ENCODE peak calls at places on chromosomes 2 and 18, in six cellular contexts. One of them, this sample, is unnamed.

GRCh38 chr2:31138037-31138962 is at the start of gene GALNT14:
- DNase-seq in OCI-LY7: peak; percentile 87
- DNase-seq in endothelial cell: peak; percentile 84
- DNase-seq in Calu3: peak; percentile 93
- DNase-seq in NB4: no peak
- DNase-seq in fibroblast of lung: peak; percentile 19
- DNase-seq in this sample: no peak

GRCh38 chr2:19949071-19949470 is 40.8 kb downstream of the WDR35 start:
- DNase-seq in OCI-LY7: no peak
- DNase-seq in endothelial cell: no peak
- DNase-seq in Calu3: no peak
- DNase-seq in NB4: no peak
- DNase-seq in fibroblast of lung: peak; percentile 74
- DNase-seq in this sample: no peak

GRCh38 chr2:83747141-83747540 is 711.9 kb downstream of the SUCLG1 start:
- DNase-seq in OCI-LY7: no peak
- DNase-seq in endothelial cell: no peak
- DNase-seq in Calu3: no peak
- DNase-seq in NB4: no peak
- DNase-seq in fibroblast of lung: no peak
- DNase-seq in this sample: no peak

GRCh38 chr18:48802543-48803428 is 148.0 kb downstream of the SMAD7 start:
- DNase-seq in OCI-LY7: no peak
- DNase-seq in endothelial cell: no peak
- DNase-seq in Calu3: no peak
- DNase-seq in NB4: no peak
- DNase-seq in fibroblast of lung: no peak
- DNase-seq in this sample: peak; percentile 9

GRCh38 chr2:24875272-24875671 is 44.8 kb downstream of the ADCY3 start:
- DNase-seq in OCI-LY7: no peak
- DNase-seq in endothelial cell: no peak
- DNase-seq in Calu3: no peak
- DNase-seq in NB4: peak; percentile 69
- DNase-seq in fibroblast of lung: no peak
- DNase-seq in this sample: no peak

GRCh38 chr18:8480506-8481328 is 128.5 kb upstream of the RAB12 start:
- DNase-seq in OCI-LY7: peak; percentile 36
- DNase-seq in endothelial cell: peak; percentile 48
- DNase-seq in Calu3: peak; percentile 50
- DNase-seq in NB4: peak; percentile 50
- DNase-seq in fibroblast of lung: peak; percentile 68
- DNase-seq in this sample: no peak

GRCh38 chr2:68653034-68653433 is 9.7 kb downstream of the PROKR1 start:
- DNase-seq in OCI-LY7: no peak
- DNase-seq in endothelial cell: no peak
- DNase-seq in Calu3: no peak
- DNase-seq in NB4: no peak
- DNase-seq in fibroblast of lung: no peak
- DNase-seq in this sample: no peak

GRCh38 chr2:46402874-46403273 is 76.5 kb upstream of the TMEM247 start:
- DNase-seq in OCI-LY7: no peak
- DNase-seq in endothelial cell: no peak
- DNase-seq in Calu3: no peak
- DNase-seq in NB4: no peak
- DNase-seq in fibroblast of lung: no peak
- DNase-seq in this sample: no peak

GRCh38 chr2:188813846-188814245 is 160.3 kb upstream of the COL3A1 start:
- DNase-seq in OCI-LY7: no peak
- DNase-seq in endothelial cell: no peak
- DNase-seq in Calu3: no peak
- DNase-seq in NB4: no peak
- DNase-seq in fibroblast of lung: no peak
- DNase-seq in this sample: no peak

GRCh38 chr2:196639180-196640030 is at the start of gene CCDC150:
- DNase-seq in OCI-LY7: peak; percentile 96
- DNase-seq in endothelial cell: peak; percentile 96
- DNase-seq in Calu3: peak; percentile 97
- DNase-seq in NB4: peak; percentile 97
- DNase-seq in fibroblast of lung: peak; percentile 92
- DNase-seq in this sample: peak; percentile 86
- TF ChIP-seq CTCF in OCI-LY7: peak; percentile 19
- TF ChIP-seq CTCF in endothelial cell: no peak
- TF ChIP-seq CTCF in Calu3: no peak
- TF ChIP-seq CTCF in NB4: no peak
- TF ChIP-seq CTCF in fibroblast of lung: peak; percentile 21
- TF ChIP-seq CTCF in this sample: no peak

DNA sequence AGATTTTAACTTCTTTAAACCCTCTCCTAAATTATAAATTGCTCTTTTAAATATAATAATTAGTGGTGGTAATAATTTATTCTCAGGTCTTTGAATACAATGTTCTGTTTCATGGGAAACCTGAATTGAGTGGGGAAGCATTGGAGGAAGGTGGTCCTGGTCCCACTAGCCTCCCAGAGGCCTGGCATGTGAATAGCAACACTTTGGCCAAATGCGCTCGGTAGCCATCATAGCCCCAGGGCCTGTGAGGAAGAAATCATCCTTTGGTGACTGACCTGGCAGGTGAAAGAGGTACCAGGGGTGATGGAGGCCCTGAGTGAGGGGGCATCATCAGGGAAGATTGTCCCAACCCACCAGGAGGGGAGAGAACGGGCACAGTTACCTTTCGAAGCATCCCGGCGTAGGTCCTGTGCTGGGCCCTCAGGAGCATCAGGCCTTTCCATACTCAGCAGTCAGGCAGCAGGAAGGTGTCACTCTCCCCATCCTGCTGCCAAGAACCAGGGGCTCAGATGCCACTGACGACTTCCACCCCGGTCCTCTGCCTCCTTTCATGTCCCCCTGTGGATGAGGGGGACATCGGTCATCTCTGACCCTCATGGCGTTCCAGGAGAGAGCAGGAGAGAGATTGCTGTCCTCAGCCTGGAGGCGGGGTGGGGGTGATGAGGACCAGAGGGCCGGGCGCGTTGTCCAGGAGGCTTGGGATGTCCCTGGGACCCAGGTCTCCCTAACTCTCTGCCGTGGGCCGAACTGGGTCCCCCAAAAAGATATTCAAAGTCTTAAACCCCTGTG is 78.6 kb upstream of the HPCAL1 start:
- DNase-seq in OCI-LY7: no peak
- DNase-seq in endothelial cell: no peak
- DNase-seq in Calu3: no peak
- DNase-seq in NB4: no peak
- DNase-seq in fibroblast of lung: no peak
- DNase-seq in this sample: no peak
- TF ChIP-seq CTCF in OCI-LY7: peak; percentile 11
- TF ChIP-seq CTCF in endothelial cell: no peak
- TF ChIP-seq CTCF in Calu3: no peak
- TF ChIP-seq CTCF in NB4: no peak
- TF ChIP-seq CTCF in fibroblast of lung: no peak
- TF ChIP-seq CTCF in this sample: no peak

GRCh38 chr2:179849719-179850118 is 11.7 kb downstream of the ZNF385B start:
- DNase-seq in OCI-LY7: no peak
- DNase-seq in endothelial cell: no peak
- DNase-seq in Calu3: no peak
- DNase-seq in NB4: no peak
- DNase-seq in fibroblast of lung: no peak
- DNase-seq in this sample: no peak

GRCh38 chr2:179854891-179855290 is 6.5 kb downstream of the ZNF385B start:
- DNase-seq in OCI-LY7: no peak
- DNase-seq in endothelial cell: no peak
- DNase-seq in Calu3: no peak
- DNase-seq in NB4: no peak
- DNase-seq in fibroblast of lung: no peak
- DNase-seq in this sample: no peak

GRCh38 chr2:179855673-179856072 is 5.7 kb downstream of the ZNF385B start:
- DNase-seq in OCI-LY7: no peak
- DNase-seq in endothelial cell: no peak
- DNase-seq in Calu3: no peak
- DNase-seq in NB4: no peak
- DNase-seq in fibroblast of lung: no peak
- DNase-seq in this sample: no peak

GRCh38 chr2:179853108-179853507 is 8.3 kb downstream of the ZNF385B start:
- DNase-seq in OCI-LY7: no peak
- DNase-seq in endothelial cell: no peak
- DNase-seq in Calu3: no peak
- DNase-seq in NB4: no peak
- DNase-seq in fibroblast of lung: no peak
- DNase-seq in this sample: no peak

GRCh38 chr2:179850188-179850587 is 11.2 kb downstream of the ZNF385B start:
- DNase-seq in OCI-LY7: no peak
- DNase-seq in endothelial cell: no peak
- DNase-seq in Calu3: no peak
- DNase-seq in NB4: no peak
- DNase-seq in fibroblast of lung: peak; percentile 34
- DNase-seq in this sample: no peak
- TF ChIP-seq CTCF in OCI-LY7: no peak
- TF ChIP-seq CTCF in endothelial cell: no peak
- TF ChIP-seq CTCF in Calu3: no peak
- TF ChIP-seq CTCF in NB4: no peak
- TF ChIP-seq CTCF in fibroblast of lung: peak; percentile 31
- TF ChIP-seq CTCF in this sample: no peak

GRCh38 chr18:10727477-10727876 is 201.7 kb downstream of the NAPG start:
- DNase-seq in OCI-LY7: no peak
- DNase-seq in endothelial cell: no peak
- DNase-seq in Calu3: no peak
- DNase-seq in NB4: no peak
- DNase-seq in fibroblast of lung: peak; percentile 53
- DNase-seq in this sample: no peak

GRCh38 chr18:10726198-10727068 is 200.6 kb downstream of the NAPG start:
- DNase-seq in OCI-LY7: no peak
- DNase-seq in endothelial cell: no peak
- DNase-seq in Calu3: peak; percentile 57
- DNase-seq in NB4: no peak
- DNase-seq in fibroblast of lung: no peak
- DNase-seq in this sample: no peak

GRCh38 chr18:10718809-10719208 is 193.0 kb downstream of the NAPG start:
- DNase-seq in OCI-LY7: no peak
- DNase-seq in endothelial cell: no peak
- DNase-seq in Calu3: no peak
- DNase-seq in NB4: no peak
- DNase-seq in fibroblast of lung: no peak
- DNase-seq in this sample: no peak

GRCh38 chr18:10724666-10725065 is 198.8 kb downstream of the NAPG start:
- DNase-seq in OCI-LY7: no peak
- DNase-seq in endothelial cell: no peak
- DNase-seq in Calu3: no peak
- DNase-seq in NB4: no peak
- DNase-seq in fibroblast of lung: no peak
- DNase-seq in this sample: no peak
- TF ChIP-seq CTCF in OCI-LY7: no peak
- TF ChIP-seq CTCF in endothelial cell: no peak
- TF ChIP-seq CTCF in Calu3: no peak
- TF ChIP-seq CTCF in NB4: no peak
- TF ChIP-seq CTCF in fibroblast of lung: no peak
- TF ChIP-seq CTCF in this sample: no peak

GRCh38 chr2:224749136-224749535 is 33.0 kb upstream of the CCDC195 start:
- DNase-seq in OCI-LY7: no peak
- DNase-seq in endothelial cell: no peak
- DNase-seq in Calu3: no peak
- DNase-seq in NB4: no peak
- DNase-seq in fibroblast of lung: peak; percentile 8
- DNase-seq in this sample: no peak
- TF ChIP-seq CTCF in OCI-LY7: peak; percentile 56
- TF ChIP-seq CTCF in endothelial cell: no peak
- TF ChIP-seq CTCF in Calu3: peak; percentile 18
- TF ChIP-seq CTCF in NB4: no peak
- TF ChIP-seq CTCF in fibroblast of lung: no peak
- TF ChIP-seq CTCF in this sample: no peak

GRCh38 chr18:22021701-22022100 is 147.7 kb upstream of the GATA6 start:
- DNase-seq in OCI-LY7: no peak
- DNase-seq in endothelial cell: no peak
- DNase-seq in Calu3: no peak
- DNase-seq in NB4: no peak
- DNase-seq in fibroblast of lung: no peak
- DNase-seq in this sample: no peak

GRCh38 chr18:22020127-22020866 is 149.1 kb upstream of the GATA6 start:
- DNase-seq in OCI-LY7: no peak
- DNase-seq in endothelial cell: no peak
- DNase-seq in Calu3: no peak
- DNase-seq in NB4: no peak
- DNase-seq in fibroblast of lung: no peak
- DNase-seq in this sample: no peak

GRCh38 chr18:22018366-22018765 is 151.0 kb upstream of the GATA6 start:
- DNase-seq in OCI-LY7: no peak
- DNase-seq in endothelial cell: no peak
- DNase-seq in Calu3: no peak
- DNase-seq in NB4: peak; percentile 36
- DNase-seq in fibroblast of lung: no peak
- DNase-seq in this sample: no peak

GRCh38 chr18:22019193-22019592 is 150.2 kb upstream of the GATA6 start:
- DNase-seq in OCI-LY7: no peak
- DNase-seq in endothelial cell: no peak
- DNase-seq in Calu3: no peak
- DNase-seq in NB4: no peak
- DNase-seq in fibroblast of lung: no peak
- DNase-seq in this sample: no peak

DNA sequence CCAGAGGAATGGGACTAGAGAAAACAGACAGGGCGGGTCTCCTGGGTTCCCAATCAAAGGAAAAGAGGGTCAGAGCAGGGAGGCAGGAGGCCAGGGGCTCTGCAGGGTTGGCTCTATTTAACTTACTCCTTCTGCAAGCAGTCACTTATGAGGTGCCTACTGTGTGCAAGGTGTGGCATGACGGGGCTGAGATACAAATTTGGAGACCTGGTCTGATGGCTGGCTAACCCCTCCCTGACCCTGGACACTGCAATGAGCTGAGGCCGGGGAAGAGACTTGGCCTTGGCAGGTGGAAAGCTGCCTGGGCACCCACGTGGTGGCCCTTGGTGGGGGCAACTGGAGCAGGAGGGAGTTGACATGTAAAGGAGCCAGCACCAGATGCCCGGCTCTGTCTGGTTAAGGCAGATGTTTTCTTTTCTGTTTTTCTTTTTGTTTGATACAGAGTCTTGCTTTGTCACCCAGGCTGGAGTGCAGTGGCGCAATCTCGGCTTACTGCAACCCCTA is 148.5 kb upstream of the GATA6 start:
- DNase-seq in OCI-LY7: no peak
- DNase-seq in endothelial cell: no peak
- DNase-seq in Calu3: no peak
- DNase-seq in NB4: no peak
- DNase-seq in fibroblast of lung: no peak
- DNase-seq in this sample: no peak
- TF ChIP-seq CTCF in OCI-LY7: no peak
- TF ChIP-seq CTCF in endothelial cell: no peak
- TF ChIP-seq CTCF in Calu3: no peak
- TF ChIP-seq CTCF in NB4: no peak
- TF ChIP-seq CTCF in fibroblast of lung: no peak
- TF ChIP-seq CTCF in this sample: no peak